ENCODE peak calls at places on chromosomes 16 and 17, in ten cellular contexts. H, L, Q, T, U, E, Z, N, C and P are unnamed samples.

GRCh38 chr16:72474511-72475123 is 302.7 kb upstream of the PMFBP1 start:
- DNase-seq in U (peak; percentile 92), Q (peak; percentile 7), Z (no peak), L (no peak), H (no peak), C (no peak), E (no peak), T (no peak), N (no peak), P (no peak)

GRCh38 chr16:22141746-22142145 is 20.6 kb upstream of the SDR42E2 start:
- DNase-seq in C (no peak), L (no peak), U (peak; percentile 47), H (no peak), Z (no peak), Q (no peak), T (no peak), N (no peak), E (no peak), P (no peak)

GRCh38 chr17:9693755-9694154 is 48.4 kb downstream of the USP43 start:
- DNase-seq in Z (no peak), E (no peak), N (no peak), H (no peak), C (no peak), U (no peak), L (no peak), Q (no peak), T (no peak), P (no peak)

GRCh38 chr17:77325826-77326581 is 185.2 kb downstream of the SEC14L1 start:
- DNase-seq in T (no peak), H (no peak), C (no peak), U (peak; percentile 70), Q (no peak), E (no peak), N (peak; percentile 30), Z (peak; percentile 45), L (peak; percentile 54), P (no peak)

GRCh38 chr17:5832886-5833285 is 237.3 kb upstream of the WSCD1 start:
- DNase-seq in C (no peak), U (peak; percentile 25), L (no peak), Z (no peak), T (no peak), E (no peak), Q (no peak), H (no peak), N (no peak), P (no peak)

GRCh38 chr17:56982312-56982711 is 4.4 kb downstream of the SCPEP1 start:
- DNase-seq in N (no peak), C (no peak), L (no peak), H (no peak), E (no peak), Z (no peak), T (no peak), U (no peak), Q (no peak), P (no peak)

GRCh38 chr17:31859487-31860008 is 504 bp upstream of the COPRS start:
- DNase-seq in H (no peak), E (no peak), U (no peak), L (no peak), C (no peak), Z (no peak), N (no peak), T (no peak), Q (no peak), P (no peak)

GRCh38 chr16:47657032-47657431 is 195.9 kb downstream of the PHKB start:
- DNase-seq in T (no peak), N (no peak), C (no peak), L (no peak), H (no peak), Q (no peak), U (no peak), E (no peak), Z (no peak), P (no peak)

GRCh38 chr17:51461578-51462004 is 201.2 kb downstream of the UTP18 start:
- DNase-seq in Z (peak; percentile 47), E (peak; percentile 48), L (peak; percentile 76), T (peak; percentile 26), Q (peak; percentile 37), N (peak; percentile 22), C (no peak), H (no peak), U (peak; percentile 89), P (no peak)

GRCh38 chr16:51818342-51818944 is 667.4 kb upstream of the SALL1 start:
- DNase-seq in H (no peak), E (peak; percentile 29), Z (peak; percentile 3), Q (peak; percentile 19), N (peak; percentile 15), U (peak; percentile 64), L (peak; percentile 82), T (no peak), C (peak; percentile 18), P (peak; percentile 49)

GRCh38 chr17:76276461-76277299 is 11.5 kb downstream of the UBALD2 start:
- DNase-seq in T (no peak), E (no peak), H (no peak), C (no peak), Z (no peak), Q (no peak), L (peak; percentile 72), U (peak; percentile 89), N (no peak), P (no peak)

GRCh38 chr16:20382202-20382948 is 22.2 kb downstream of the PDILT start:
- DNase-seq in H (no peak), N (no peak), C (no peak), Z (no peak), T (no peak), U (no peak), Q (no peak), L (no peak), E (no peak), P (no peak)

GRCh38 chr17:57892146-57892819 is 42.4 kb upstream of the MRPS23 start:
- DNase-seq in Z (peak; percentile 77), L (peak; percentile 97), E (peak; percentile 93), H (peak; percentile 67), Q (peak; percentile 81), N (peak; percentile 91), T (peak; percentile 69), U (peak; percentile 92), C (peak; percentile 88), P (peak; percentile 78)

GRCh38 chr16:85302848-85303353 is 190.6 kb upstream of the CIBAR2 start:
- DNase-seq in N (no peak), U (no peak), Q (no peak), L (no peak), T (no peak), C (no peak), H (no peak), E (no peak), Z (no peak), P (no peak)

GRCh38 chr17:40862985-40863733 is 3.9 kb downstream of the KRT12 start:
- DNase-seq in N (no peak), U (no peak), L (no peak), H (no peak), Z (peak; percentile 23), Q (no peak), T (no peak), E (no peak), C (no peak), P (no peak)

GRCh38 chr17:71975331-71975801 is 145.5 kb upstream of the SOX9 start:
- DNase-seq in E (peak; percentile 82), Q (no peak), N (peak; percentile 75), C (peak; percentile 38), T (no peak), H (peak; percentile 26), U (peak; percentile 82), Z (no peak), L (peak; percentile 52), P (peak; percentile 21)

GRCh38 chr16:86507173-86508027 is 2.9 kb upstream of the FOXF1 start:
- DNase-seq in Z (no peak), E (no peak), N (no peak), T (no peak), H (no peak), U (no peak), C (no peak), L (no peak), Q (no peak), P (no peak)

GRCh38 chr16:47777191-47777590 is 316.1 kb downstream of the PHKB start:
- DNase-seq in N (no peak), U (peak; percentile 26), L (no peak), H (no peak), C (no peak), Z (no peak), Q (no peak), T (no peak), E (no peak), P (no peak)

GRCh38 chr17:48002208-48002919 is 31.5 kb downstream of the CDK5RAP3 start:
- DNase-seq in L (no peak), C (no peak), Z (no peak), H (no peak), Q (peak; percentile 47), U (peak; percentile 86), N (no peak), T (no peak), E (no peak), P (no peak)

GRCh38 chr16:50668368-50669008 is 12.6 kb downstream of the SNX20 start:
- DNase-seq in U (no peak), Z (no peak), C (no peak), L (no peak), E (no peak), H (no peak), T (no peak), Q (no peak), N (no peak), P (no peak)

GRCh38 chr17:75404223-75404738 is 1.2 kb downstream of the GRB2 start:
- DNase-seq in Z (peak; percentile 53), N (peak; percentile 76), Q (peak; percentile 77), C (peak; percentile 61), T (peak; percentile 20), L (peak; percentile 84), E (peak; percentile 69), U (peak; percentile 94), H (no peak), P (no peak)

GRCh38 chr16:69495821-69496220 is 69.9 kb upstream of the NFAT5 start:
- DNase-seq in T (no peak), N (no peak), Q (no peak), U (no peak), Z (no peak), H (no peak), E (peak; percentile 74), C (no peak), L (peak; percentile 82), P (no peak)

GRCh38 chr17:70774339-70775110 is 605.2 kb downstream of the KCNJ2 start:
- DNase-seq in N (no peak), Q (no peak), H (no peak), U (no peak), Z (no peak), E (no peak), C (no peak), L (no peak), T (no peak), P (no peak)

GRCh38 chr16:3243882-3244281 is 8.9 kb upstream of the ZNF200 start:
- DNase-seq in N (no peak), E (no peak), T (no peak), L (peak; percentile 21), Q (no peak), Z (peak; percentile 16), U (no peak), H (no peak), C (no peak), P (no peak)

GRCh38 chr16:80507538-80507937 is 33.3 kb upstream of the DYNLRB2 start:
- DNase-seq in N (peak; percentile 23), H (no peak), E (peak; percentile 54), L (peak; percentile 78), T (no peak), C (peak; percentile 25), Q (no peak), U (no peak), Z (no peak), P (no peak)

GRCh38 chr16:89194340-89195311 is 5.7 kb downstream of the SLC22A31 start:
- DNase-seq in L (no peak), C (no peak), Q (no peak), Z (no peak), H (no peak), E (no peak), N (no peak), U (no peak), T (no peak), P (no peak)

GRCh38 chr17:57975044-57975443 is 13.0 kb downstream of the VEZF1 start:
- DNase-seq in Q (no peak), N (no peak), T (no peak), Z (no peak), H (no peak), U (peak; percentile 38), C (no peak), L (no peak), E (no peak), P (no peak)

GRCh38 chr17:81189670-81190530 is 23.9 kb upstream of the AATK start:
- DNase-seq in U (peak; percentile 6), L (no peak), Z (no peak), T (no peak), E (no peak), N (no peak), C (no peak), H (no peak), Q (peak; percentile 21), P (no peak)